ENCODE peak calls at places on chromosomes 13 and 19, in five cellular contexts. One of them, this sample, is unnamed.

GRCh38 chr13:96678801-96679200 is 315.5 kb downstream of the OXGR1 start:
- DNase-seq in NCI-H2029: no peak
- DNase-seq in activated gamma-delta T cell treated with anti-CD3 and anti-CD28 coated beads, Interleukin-2, amount 50 U/mL, for 16 hours: no peak
- DNase-seq in naive thymus-derived CD4-positive, alpha-beta T cell: no peak
- DNase-seq in non-pigmented ciliary epithelial cell: no peak
- DNase-seq in this sample: no peak

GRCh38 chr13:40755082-40755755 is 15.8 kb downstream of the MRPS31 start:
- DNase-seq in activated gamma-delta T cell treated with anti-CD3 and anti-CD28 coated beads, Interleukin-2, amount 50 U/mL, for 16 hours: no peak
- DNase-seq in NCI-H2029: no peak
- DNase-seq in non-pigmented ciliary epithelial cell: no peak
- DNase-seq in naive thymus-derived CD4-positive, alpha-beta T cell: no peak
- DNase-seq in this sample: no peak

GRCh38 chr13:94480672-94481145 is 1.2 kb upstream of the DCT start:
- DNase-seq in non-pigmented ciliary epithelial cell: no peak
- DNase-seq in naive thymus-derived CD4-positive, alpha-beta T cell: no peak
- DNase-seq in activated gamma-delta T cell treated with anti-CD3 and anti-CD28 coated beads, Interleukin-2, amount 50 U/mL, for 16 hours: no peak
- DNase-seq in NCI-H2029: no peak
- DNase-seq in this sample: no peak

GRCh38 chr19:3338541-3339181 is 27.7 kb upstream of the NFIC start:
- DNase-seq in non-pigmented ciliary epithelial cell: no peak
- DNase-seq in NCI-H2029: no peak
- DNase-seq in naive thymus-derived CD4-positive, alpha-beta T cell: peak; percentile 78
- DNase-seq in activated gamma-delta T cell treated with anti-CD3 and anti-CD28 coated beads, Interleukin-2, amount 50 U/mL, for 16 hours: peak; percentile 17
- DNase-seq in this sample: peak; percentile 88

GRCh38 chr19:18294467-18294864 is 13.0 kb upstream of the JUND start:
- DNase-seq in non-pigmented ciliary epithelial cell: no peak
- DNase-seq in NCI-H2029: peak; percentile 25
- DNase-seq in naive thymus-derived CD4-positive, alpha-beta T cell: peak; percentile 79
- DNase-seq in activated gamma-delta T cell treated with anti-CD3 and anti-CD28 coated beads, Interleukin-2, amount 50 U/mL, for 16 hours: peak; percentile 87
- DNase-seq in this sample: peak; percentile 73

GRCh38 chr19:9793051-9793591 is 24.6 kb upstream of the ZNF846 start:
- DNase-seq in naive thymus-derived CD4-positive, alpha-beta T cell: no peak
- DNase-seq in non-pigmented ciliary epithelial cell: no peak
- DNase-seq in NCI-H2029: no peak
- DNase-seq in activated gamma-delta T cell treated with anti-CD3 and anti-CD28 coated beads, Interleukin-2, amount 50 U/mL, for 16 hours: peak; percentile 53
- DNase-seq in this sample: peak; percentile 93

GRCh38 chr19:35344511-35345031 is 3.1 kb upstream of the FFAR1 start:
- DNase-seq in NCI-H2029: no peak
- DNase-seq in activated gamma-delta T cell treated with anti-CD3 and anti-CD28 coated beads, Interleukin-2, amount 50 U/mL, for 16 hours: no peak
- DNase-seq in non-pigmented ciliary epithelial cell: no peak
- DNase-seq in naive thymus-derived CD4-positive, alpha-beta T cell: no peak
- DNase-seq in this sample: no peak

GRCh38 chr19:18773682-18774081 is 17.4 kb downstream of the COMP start:
- DNase-seq in activated gamma-delta T cell treated with anti-CD3 and anti-CD28 coated beads, Interleukin-2, amount 50 U/mL, for 16 hours: no peak
- DNase-seq in NCI-H2029: no peak
- DNase-seq in naive thymus-derived CD4-positive, alpha-beta T cell: no peak
- DNase-seq in non-pigmented ciliary epithelial cell: no peak
- DNase-seq in this sample: no peak

GRCh38 chr19:33641261-33641660 is 19.5 kb downstream of the CHST8 start:
- DNase-seq in activated gamma-delta T cell treated with anti-CD3 and anti-CD28 coated beads, Interleukin-2, amount 50 U/mL, for 16 hours: no peak
- DNase-seq in NCI-H2029: no peak
- DNase-seq in naive thymus-derived CD4-positive, alpha-beta T cell: no peak
- DNase-seq in non-pigmented ciliary epithelial cell: no peak
- DNase-seq in this sample: no peak

GRCh38 chr13:105327727-105328126 is 1207.7 kb downstream of the EFNB2 start:
- DNase-seq in naive thymus-derived CD4-positive, alpha-beta T cell: no peak
- DNase-seq in non-pigmented ciliary epithelial cell: no peak
- DNase-seq in activated gamma-delta T cell treated with anti-CD3 and anti-CD28 coated beads, Interleukin-2, amount 50 U/mL, for 16 hours: no peak
- DNase-seq in NCI-H2029: no peak
- DNase-seq in this sample: no peak

GRCh38 chr19:56983148-56983547 is 136.6 kb upstream of the USP29 start:
- DNase-seq in activated gamma-delta T cell treated with anti-CD3 and anti-CD28 coated beads, Interleukin-2, amount 50 U/mL, for 16 hours: no peak
- DNase-seq in naive thymus-derived CD4-positive, alpha-beta T cell: no peak
- DNase-seq in NCI-H2029: no peak
- DNase-seq in non-pigmented ciliary epithelial cell: no peak
- DNase-seq in this sample: no peak

GRCh38 chr19:18097217-18097992 is at the start of gene MAST3:
- DNase-seq in naive thymus-derived CD4-positive, alpha-beta T cell: peak; percentile 93
- DNase-seq in non-pigmented ciliary epithelial cell: no peak
- DNase-seq in activated gamma-delta T cell treated with anti-CD3 and anti-CD28 coated beads, Interleukin-2, amount 50 U/mL, for 16 hours: peak; percentile 82
- DNase-seq in NCI-H2029: peak; percentile 82
- DNase-seq in this sample: peak; percentile 96

GRCh38 chr19:6076675-6077463 is 33.4 kb downstream of the RFX2 start:
- DNase-seq in non-pigmented ciliary epithelial cell: peak; percentile 71
- DNase-seq in naive thymus-derived CD4-positive, alpha-beta T cell: no peak
- DNase-seq in activated gamma-delta T cell treated with anti-CD3 and anti-CD28 coated beads, Interleukin-2, amount 50 U/mL, for 16 hours: no peak
- DNase-seq in NCI-H2029: no peak
- DNase-seq in this sample: no peak

GRCh38 chr19:48044561-48044960 is 682 bp upstream of the CABP5 start:
- DNase-seq in non-pigmented ciliary epithelial cell: no peak
- DNase-seq in naive thymus-derived CD4-positive, alpha-beta T cell: no peak
- DNase-seq in activated gamma-delta T cell treated with anti-CD3 and anti-CD28 coated beads, Interleukin-2, amount 50 U/mL, for 16 hours: no peak
- DNase-seq in NCI-H2029: no peak
- DNase-seq in this sample: no peak

GRCh38 chr19:33804021-33804799 is 7.5 kb downstream of the KCTD15 start:
- DNase-seq in activated gamma-delta T cell treated with anti-CD3 and anti-CD28 coated beads, Interleukin-2, amount 50 U/mL, for 16 hours: no peak
- DNase-seq in NCI-H2029: no peak
- DNase-seq in non-pigmented ciliary epithelial cell: no peak
- DNase-seq in naive thymus-derived CD4-positive, alpha-beta T cell: no peak
- DNase-seq in this sample: no peak

GRCh38 chr13:106100261-106100919 is 435.1 kb downstream of the EFNB2 start:
- DNase-seq in non-pigmented ciliary epithelial cell: no peak
- DNase-seq in activated gamma-delta T cell treated with anti-CD3 and anti-CD28 coated beads, Interleukin-2, amount 50 U/mL, for 16 hours: no peak
- DNase-seq in NCI-H2029: no peak
- DNase-seq in naive thymus-derived CD4-positive, alpha-beta T cell: no peak
- DNase-seq in this sample: no peak

GRCh38 chr13:103164239-103164638 is 98.0 kb upstream of the SLC10A2 start:
- DNase-seq in non-pigmented ciliary epithelial cell: no peak
- DNase-seq in NCI-H2029: no peak
- DNase-seq in naive thymus-derived CD4-positive, alpha-beta T cell: no peak
- DNase-seq in activated gamma-delta T cell treated with anti-CD3 and anti-CD28 coated beads, Interleukin-2, amount 50 U/mL, for 16 hours: no peak
- DNase-seq in this sample: no peak

This sample was measured in upper lobe of left lung.